ENCODE peak calls at places on chromosomes 12 and 14, in five cellular contexts. L is non-pigmented ciliary epithelial cell, R is stomach, S is AML-193, X is erythroblast. K is an unnamed sample.

GRCh38 chr12:113134521-113134951 is 1.0 kb downstream of the RASAL1 start:
- DNase-seq in L (no peak), S (no peak), X (no peak), R (no peak), K (no peak)

GRCh38 chr14:93683241-93683640 is 105.0 kb downstream of the PRIMA1 start:
- DNase-seq in L (no peak), X (peak), R (no peak), S (no peak), K (no peak)

GRCh38 chr12:6946033-6946919 is 2.5 kb downstream of the C12orf57 start:
- DNase-seq in L (no peak), S (no peak), R (peak), X (no peak), K (no peak)

GRCh38 chr12:76880156-76881023 is 1.6 kb upstream of the CSRP2 start:
- DNase-seq in L (no peak), S (no peak), R (no peak), X (no peak), K (no peak)

GRCh38 chr14:73162271-73162670 is 26.0 kb downstream of the PSEN1 start:
- DNase-seq in R (no peak), X (no peak), S (no peak), L (no peak), K (no peak)

GRCh38 chr12:21615441-21615840 is 10.8 kb upstream of the GYS2 start:
- DNase-seq in S (peak), L (no peak), R (no peak), X (no peak), K (no peak)

GRCh38 chr12:101455685-101456084 is 19.5 kb upstream of the SPIC start:
- DNase-seq in S (no peak), X (no peak), L (no peak), R (no peak), K (no peak)

GRCh38 chr12:124454735-124455134 is 112.7 kb downstream of the NCOR2 start:
- DNase-seq in X (no peak), L (no peak), S (no peak), R (no peak), K (peak)

GRCh38 chr12:72110814-72111615 is 161.2 kb upstream of the TRHDE start:
- DNase-seq in R (no peak), X (no peak), S (no peak), L (no peak), K (no peak)

GRCh38 chr14:50875359-50876090 is 3.7 kb downstream of the ABHD12B start:
- DNase-seq in X (no peak), S (no peak), R (no peak), L (peak), K (no peak)

GRCh38 chr12:212799-213526 is 994 bp downstream of the SLC6A12 start:
- DNase-seq in S (no peak), X (no peak), L (no peak), R (peak), K (no peak)

GRCh38 chr12:54684636-54685630 is 36.8 kb upstream of the DCD start:
- DNase-seq in S (no peak), X (no peak), L (no peak), R (peak), K (no peak)

GRCh38 chr12:90229771-90230170 is 521.1 kb upstream of the ATP2B1 start:
- DNase-seq in R (no peak), L (no peak), S (no peak), X (no peak), K (no peak)

K was measured in AG09309.